ENCODE peak calls at places on chromosomes 16 and 17, in six cellular contexts. C is GM12878, O is A549, N is HCT116, G is HepG2, V is K562. Z is an unnamed sample.

GRCh38 chr17:55351027-55351625 is 70.5 kb downstream of the MMD start:
- DNase-seq in G (no peak), N (no peak), O (no peak), C (no peak), V (no peak), Z (no peak)

GRCh38 chr17:77409282-77410161 is 268.8 kb downstream of the SEC14L1 start:
- DNase-seq in G (no peak), O (no peak), V (no peak), N (no peak), C (no peak), Z (no peak)

GRCh38 chr16:58348986-58349385 is 43.3 kb upstream of the GINS3 start:
- DNase-seq in N (no peak), V (no peak), G (no peak), O (no peak), C (no peak), Z (peak; percentile 46)

GRCh38 chr17:73311428-73311780 is 397 bp downstream of the CDC42EP4 start:
- DNase-seq in O (no peak), N (no peak), G (no peak), V (peak; percentile 41), C (no peak), Z (no peak)

GRCh38 chr17:49216482-49216881 is 6.0 kb downstream of the ABI3 start:
- DNase-seq in V (no peak), O (no peak), G (no peak), C (no peak), N (no peak), Z (no peak)

GRCh38 chr16:6964679-6965078 is 368.0 kb upstream of the RBFOX1 start:
- DNase-seq in G (no peak), C (no peak), V (no peak), O (no peak), N (no peak), Z (no peak)

GRCh38 chr16:67483731-67484525 is 581 bp upstream of the AGRP start:
- DNase-seq in V (no peak), G (no peak), N (no peak), O (no peak), C (no peak), Z (no peak)

GRCh38 chr17:70646673-70647072 is 477.3 kb downstream of the KCNJ2 start:
- DNase-seq in G (no peak), C (no peak), N (no peak), O (no peak), V (no peak), Z (no peak)

GRCh38 chr17:72296456-72296855 is 175.6 kb downstream of the SOX9 start:
- DNase-seq in V (no peak), N (no peak), O (no peak), G (no peak), C (no peak), Z (no peak)

GRCh38 chr16:61885343-61885742 is 150.9 kb downstream of the CDH8 start:
- DNase-seq in N (no peak), O (no peak), V (no peak), C (no peak), G (no peak), Z (no peak)

GRCh38 chr17:82237746-82238561 is 9.1 kb downstream of the SLC16A3 start:
- DNase-seq in C (no peak), N (no peak), V (no peak), O (no peak), G (no peak), Z (no peak)

GRCh38 chr17:82400830-82401229 is 17.3 kb upstream of the HEXD start:
- DNase-seq in O (no peak), V (no peak), C (no peak), G (no peak), N (no peak), Z (no peak)

GRCh38 chr16:28140788-28141618 is 70.8 kb downstream of the XPO6 start:
- DNase-seq in V (no peak), C (peak; percentile 90), O (no peak), N (no peak), G (peak; percentile 10), Z (no peak)

GRCh38 chr16:85557083-85557975 is 55.8 kb upstream of the GSE1 start:
- DNase-seq in C (no peak), V (peak; percentile 65), G (peak; percentile 75), O (peak; percentile 32), N (no peak), Z (peak; percentile 61)

GRCh38 chr17:9668532-9668931 is 23.2 kb downstream of the USP43 start:
- DNase-seq in O (no peak), C (no peak), G (no peak), V (no peak), N (no peak), Z (no peak)

GRCh38 chr16:4404247-4404966 is 12.0 kb downstream of the CORO7 start:
- DNase-seq in G (peak; percentile 51), C (no peak), O (peak; percentile 77), N (no peak), V (peak; percentile 64), Z (peak; percentile 80)

GRCh38 chr17:16910341-16910740 is 61.6 kb downstream of the TNFRSF13B start:
- DNase-seq in V (no peak), G (no peak), N (no peak), O (no peak), C (no peak), Z (no peak)

GRCh38 chr17:37399404-37399803 is 7.2 kb downstream of the ACACA start:
- DNase-seq in O (no peak), G (no peak), V (no peak), C (no peak), N (no peak), Z (no peak)

GRCh38 chr16:57640612-57641011 is 12.2 kb downstream of the ADGRG1 start:
- DNase-seq in O (no peak), N (no peak), V (no peak), C (no peak), G (no peak), Z (no peak)

GRCh38 chr17:46894024-46894423 is 28.9 kb upstream of the GOSR2 start:
- DNase-seq in N (no peak), V (no peak), C (no peak), O (no peak), G (peak; percentile 44), Z (no peak)

GRCh38 chr16:23976091-23977001 is 140.6 kb downstream of the PRKCB start:
- DNase-seq in N (no peak), V (no peak), C (no peak), G (no peak), O (no peak), Z (no peak)

GRCh38 chr16:84616515-84616914 is 1.4 kb downstream of the COTL1 start:
- DNase-seq in V (no peak), G (no peak), O (peak; percentile 36), C (no peak), N (no peak), Z (no peak)

GRCh38 chr16:89216315-89217137 is 977 bp upstream of the ZNF778 start:
- DNase-seq in N (peak; percentile 73), O (peak; percentile 81), G (peak; percentile 82), V (peak; percentile 67), C (peak; percentile 61), Z (peak; percentile 85)

GRCh38 chr16:2337431-2338296 is 2.9 kb downstream of the ABCA3 start:
- DNase-seq in G (no peak), N (no peak), O (no peak), C (no peak), V (no peak), Z (no peak)

GRCh38 chr17:11671151-11671550 is 72.9 kb downstream of the DNAH9 start:
- DNase-seq in V (no peak), G (no peak), N (no peak), O (no peak), C (no peak), Z (no peak)
- H3K27ac ChIP-seq in V (no peak overlapping the region), G (no peak overlapping the region), N (no peak overlapping the region), O (no peak overlapping the region), C (no peak overlapping the region), Z (no peak overlapping the region)

GRCh38 chr17:6376901-6377300 is 58.0 kb downstream of the AIPL1 start:
- DNase-seq in C (no peak), N (no peak), O (no peak), G (no peak), V (no peak), Z (no peak)

GRCh38 chr17:6377906-6378305 is 57.0 kb downstream of the AIPL1 start:
- DNase-seq in G (no peak), N (no peak), O (no peak), C (no peak), V (no peak), Z (no peak)

GRCh38 chr17:6374271-6374691 is 60.6 kb downstream of the AIPL1 start:
- DNase-seq in O (no peak), V (no peak), G (no peak), N (peak; percentile 61), C (no peak), Z (no peak)

GRCh38 chr17:6374761-6375312 is 60.1 kb downstream of the AIPL1 start:
- DNase-seq in O (peak; percentile 66), N (peak; percentile 57), G (no peak), V (peak; percentile 8), C (no peak), Z (no peak)
- TF ChIP-seq REST in O (no peak), N (no peak), G (no peak), V (no peak), C (no peak), Z (no peak)

GRCh38 chr17:57432507-57433277 is 176.4 kb downstream of the MSI2 start:
- DNase-seq in V (no peak), G (no peak), O (no peak), C (no peak), N (no peak), Z (no peak)
- TF ChIP-seq MAX in V (no peak), G (no peak), O (no peak), C (no peak), N (no peak), Z (no peak)

GRCh38 chr17:78411241-78411855 is 32.9 kb downstream of the PGS1 start:
- DNase-seq in C (no peak), G (no peak), V (peak; percentile 34), O (no peak), N (no peak), Z (no peak)
- H3K27ac ChIP-seq in C (no peak overlapping the region), G (no peak overlapping the region), V (peak overlapping the region; percentile 64), O (peak overlapping the region; percentile 17), N (peak overlapping the region; percentile 7), Z (peak overlapping the region; percentile 13)

DNA sequence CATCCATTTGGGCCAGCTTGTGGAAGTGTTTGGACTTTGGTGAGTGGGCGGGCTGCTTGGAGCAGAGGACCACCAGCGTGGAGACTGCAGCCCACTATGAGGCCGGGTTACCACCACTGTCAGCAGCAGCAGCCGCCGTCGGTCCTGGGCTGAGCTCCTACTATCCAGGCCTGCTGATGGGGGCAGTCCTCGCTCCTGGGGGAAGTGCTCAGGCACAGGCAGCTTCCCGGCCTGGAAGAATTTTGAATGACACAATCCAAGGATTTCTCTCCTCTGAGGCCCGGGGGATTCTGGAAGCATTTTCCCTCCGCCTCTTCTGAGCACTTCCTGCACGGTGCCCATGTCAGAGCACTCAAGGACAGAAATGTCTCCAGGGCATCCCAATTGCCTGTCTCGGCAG is 5.3 kb upstream of the NOD2 start:
- DNase-seq in C (no peak), O (no peak), N (no peak), V (no peak), G (no peak), Z (no peak)
- TF ChIP-seq REST in C (no peak), O (no peak), N (no peak), V (no peak), G (no peak), Z (no peak)

GRCh38 chr17:74823176-74823495 is 36.5 kb downstream of the GRIN2C start:
- DNase-seq in V (no peak), C (no peak), G (no peak), N (no peak), O (no peak), Z (no peak)
- TF ChIP-seq MAX in V (no peak), C (no peak), G (no peak), N (no peak), O (no peak), Z (no peak)